ENCODE peak calls at places on chromosome 9, in six cellular contexts. T, M, C, U, A and J are unnamed samples.

GRCh38 chr9:69076550-69076949 is 41.0 kb downstream of the FXN start:
- DNase-seq in M (no peak), C (no peak), T (no peak), A (no peak), U (no peak), J (no peak)

GRCh38 chr9:127049044-127049443 is 73.4 kb downstream of the ANGPTL2 start:
- DNase-seq in M (peak), U (peak), T (peak), C (no peak), A (peak), J (no peak)

GRCh38 chr9:78630966-78631365 is 334.0 kb downstream of the PSAT1 start:
- DNase-seq in T (no peak), A (no peak), M (no peak), U (no peak), C (no peak), J (no peak)

GRCh38 chr9:79233542-79233941 is 338.2 kb upstream of the TLE4 start:
- DNase-seq in T (peak), U (no peak), M (peak), C (peak), A (no peak), J (no peak)

GRCh38 chr9:118330191-118330986 is 626.2 kb downstream of the TLR4 start:
- DNase-seq in A (no peak), C (no peak), T (no peak), U (no peak), M (no peak), J (no peak)

GRCh38 chr9:13279284-13280162 is at the start of gene MPDZ:
- DNase-seq in M (peak), C (peak), T (peak), A (peak), U (peak), J (peak)

GRCh38 chr9:70435948-70436347 is 21.5 kb upstream of the KLF9 start:
- DNase-seq in M (peak), U (no peak), A (no peak), T (no peak), C (no peak), J (no peak)

GRCh38 chr9:134648701-134649525 is 7.3 kb downstream of the COL5A1 start:
- DNase-seq in C (no peak), T (no peak), A (no peak), U (no peak), M (peak), J (no peak)

GRCh38 chr9:130245474-130245873 is 20.1 kb upstream of the HMCN2 start:
- DNase-seq in M (no peak), C (no peak), A (no peak), U (no peak), T (no peak), J (no peak)